ENCODE peak calls at places on chromosome 5, in ten cellular contexts. G is endodermal cell, R is body of pancreas, O is aorta, S is neural progenitor cell, K is sigmoid colon, Q is MG63, N is AG10803, A is spleen, U is K562. X is an unnamed sample.

GRCh38 chr5:126594676-126595485 is at the start of gene ALDH7A1:
- DNase-seq in G (peak; percentile 99), R (peak; percentile 97), O (peak; percentile 93), S (peak; percentile 98), K (peak; percentile 93), Q (peak; percentile 99), N (peak; percentile 91), A (peak; percentile 87), U (no peak), X (peak; percentile 95)

GRCh38 chr5:109328626-109329025 is 81.1 kb downstream of the PJA2 start:
- DNase-seq in G (no peak), R (no peak), O (no peak), S (no peak), K (no peak), Q (no peak), N (peak; percentile 24), A (no peak), U (no peak), X (no peak)

GRCh38 chr5:131242728-131243255 is 21.1 kb upstream of the CDC42SE2 start:
- DNase-seq in G (no peak), R (no peak), O (no peak), S (no peak), K (no peak), Q (peak; percentile 38), N (peak; percentile 76), A (no peak), U (no peak), X (no peak)

GRCh38 chr5:91176288-91177016 is 206.7 kb downstream of the ARRDC3 start:
- DNase-seq in G (no peak), R (no peak), O (no peak), S (no peak), K (no peak), Q (no peak), N (no peak), A (no peak), U (no peak), X (no peak)

GRCh38 chr5:40356248-40356647 is 323.5 kb upstream of the PTGER4 start:
- DNase-seq in G (no peak), R (no peak), O (no peak), S (no peak), K (no peak), Q (no peak), N (no peak), A (no peak), U (no peak), X (no peak)

GRCh38 chr5:132019857-132020555 is 8.5 kb upstream of the ACSL6 start:
- DNase-seq in G (no peak), R (no peak), O (no peak), S (no peak), K (no peak), Q (no peak), N (no peak), A (peak; percentile 74), U (no peak), X (no peak)

GRCh38 chr5:149443210-149443609 is 64.1 kb upstream of the IL17B start:
- DNase-seq in G (no peak), R (no peak), O (no peak), S (no peak), K (no peak), Q (no peak), N (no peak), A (no peak), U (no peak), X (no peak)

GRCh38 chr5:94024101-94024500 is 282.7 kb upstream of the POU5F2 start:
- DNase-seq in G (no peak), R (no peak), O (no peak), S (no peak), K (no peak), Q (peak; percentile 28), N (peak; percentile 39), A (no peak), U (no peak), X (no peak)

GRCh38 chr5:6733411-6734242 is 20.4 kb downstream of the TENT4A start:
- DNase-seq in G (no peak), R (no peak), O (no peak), S (no peak), K (peak; percentile 30), Q (peak; percentile 65), N (peak; percentile 69), A (peak; percentile 65), U (no peak), X (peak; percentile 16)

GRCh38 chr5:128538249-128539037 is 398 bp upstream of the FBN2 start:
- DNase-seq in G (peak; percentile 97), R (no peak), O (peak; percentile 73), S (peak; percentile 96), K (peak; percentile 73), Q (peak; percentile 92), N (peak; percentile 28), A (peak; percentile 74), U (no peak), X (peak; percentile 99)

GRCh38 chr5:106680330-106680729 is 990.4 kb downstream of the EFNA5 start:
- DNase-seq in G (no peak), R (no peak), O (no peak), S (no peak), K (no peak), Q (no peak), N (no peak), A (no peak), U (no peak), X (no peak)

DNA sequence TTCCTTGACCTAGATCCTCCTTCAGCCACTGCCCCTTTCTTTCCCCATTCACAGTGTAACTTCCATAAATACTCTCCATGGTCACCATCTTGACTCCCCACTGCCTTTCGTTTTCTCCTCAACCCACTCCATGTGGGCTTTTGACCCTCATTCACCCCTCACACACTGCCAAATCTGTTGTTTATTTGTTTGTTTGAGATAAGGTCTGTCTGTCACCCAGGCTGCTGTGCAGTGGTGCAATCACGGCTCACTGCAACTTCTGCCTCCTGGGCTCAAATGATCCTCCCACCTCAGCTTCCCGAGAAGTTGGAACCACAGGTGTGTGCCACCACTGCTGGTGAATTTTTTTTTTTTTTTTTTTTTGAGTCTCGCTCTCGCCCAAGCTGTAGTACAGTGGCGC is 162.9 kb downstream of the FGF1 start:
- DNase-seq in G (no peak), R (no peak), O (no peak), S (no peak), K (no peak), Q (no peak), N (no peak), A (no peak), U (no peak), X (no peak)
- H3K4me3 ChIP-seq in G (peak overlapping the region; percentile 10), R (no peak overlapping the region), O (no peak overlapping the region), S (no peak overlapping the region), K (no peak overlapping the region), Q (no peak overlapping the region), N (no peak overlapping the region), A (no peak overlapping the region), U (no peak overlapping the region), X (no peak overlapping the region)

GRCh38 chr5:101626572-101626971 is 669.5 kb downstream of the SLCO4C1 start:
- DNase-seq in G (no peak), R (no peak), O (no peak), S (peak; percentile 18), K (no peak), Q (no peak), N (no peak), A (no peak), U (no peak), X (no peak)
- H3K4me3 ChIP-seq in G (no peak overlapping the region), R (no peak overlapping the region), O (no peak overlapping the region), S (no peak overlapping the region), K (no peak overlapping the region), Q (no peak overlapping the region), N (no peak overlapping the region), A (no peak overlapping the region), U (no peak overlapping the region), X (no peak overlapping the region)

GRCh38 chr5:145938699-145939531 is 2.5 kb downstream of the SH3RF2 start:
- DNase-seq in G (no peak), R (no peak), O (no peak), S (no peak), K (no peak), Q (no peak), N (no peak), A (no peak), U (no peak), X (no peak)
- H3K4me3 ChIP-seq in G (peak overlapping the region; percentile 82), R (no peak overlapping the region), O (no peak overlapping the region), S (no peak overlapping the region), K (no peak overlapping the region), Q (no peak overlapping the region), N (no peak overlapping the region), A (no peak overlapping the region), U (no peak overlapping the region), X (peak overlapping the region; percentile 45)

GRCh38 chr5:3110371-3110770 is 358.9 kb upstream of the IRX2 start:
- DNase-seq in G (no peak), R (no peak), O (no peak), S (no peak), K (no peak), Q (no peak), N (no peak), A (no peak), U (no peak), X (no peak)
- H3K4me3 ChIP-seq in G (no peak overlapping the region), R (no peak overlapping the region), O (no peak overlapping the region), S (no peak overlapping the region), K (no peak overlapping the region), Q (no peak overlapping the region), N (no peak overlapping the region), A (no peak overlapping the region), U (no peak overlapping the region), X (no peak overlapping the region)

GRCh38 chr5:82987188-82987587 is 90.0 kb downstream of the TMEM167A start:
- DNase-seq in G (no peak), R (no peak), O (no peak), S (no peak), K (no peak), Q (no peak), N (no peak), A (no peak), U (no peak), X (no peak)

GRCh38 chr5:82986404-82986803 is 90.8 kb downstream of the TMEM167A start:
- DNase-seq in G (no peak), R (no peak), O (no peak), S (no peak), K (no peak), Q (no peak), N (no peak), A (no peak), U (no peak), X (no peak)

GRCh38 chr5:82991059-82991458 is 86.1 kb downstream of the TMEM167A start:
- DNase-seq in G (no peak), R (no peak), O (no peak), S (no peak), K (no peak), Q (no peak), N (no peak), A (no peak), U (no peak), X (no peak)

DNA sequence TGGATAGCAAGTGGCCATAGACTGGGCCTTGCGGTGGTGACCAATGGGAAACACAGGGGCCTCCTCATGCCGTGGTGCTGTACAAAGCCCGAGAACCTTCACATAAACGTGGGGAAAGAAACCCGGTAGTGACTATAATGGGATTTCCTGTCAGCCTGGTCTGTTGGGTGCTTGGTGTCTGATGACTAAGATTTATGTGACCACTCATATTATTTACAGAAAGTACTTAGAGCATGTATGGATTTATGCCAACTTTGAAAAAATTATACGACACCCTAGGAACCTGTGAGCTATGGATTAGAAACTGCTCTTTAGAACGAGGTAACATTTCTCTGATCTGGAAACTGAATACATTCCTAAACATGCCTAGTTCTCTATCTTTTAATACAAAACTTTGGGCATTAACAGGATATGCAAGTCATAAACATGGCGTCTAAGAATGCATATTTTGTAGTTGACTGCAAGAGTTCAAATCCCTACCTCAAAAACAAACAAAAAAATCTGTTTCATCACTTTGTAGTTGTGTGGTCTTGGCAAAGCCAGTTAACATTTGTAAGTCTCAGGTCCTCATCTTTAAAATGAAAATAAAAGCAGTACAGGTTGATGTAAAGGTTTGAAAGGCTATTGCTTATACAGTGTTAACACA is 85.4 kb downstream of the TMEM167A start:
- DNase-seq in G (no peak), R (no peak), O (no peak), S (no peak), K (no peak), Q (no peak), N (no peak), A (no peak), U (no peak), X (no peak)
- H3K4me3 ChIP-seq in G (no peak overlapping the region), R (no peak overlapping the region), O (no peak overlapping the region), S (no peak overlapping the region), K (no peak overlapping the region), Q (no peak overlapping the region), N (no peak overlapping the region), A (no peak overlapping the region), U (no peak overlapping the region), X (no peak overlapping the region)

X was measured in RWPE2.